ENCODE peak calls at places on chromosomes 13 and 19, in seven cellular contexts. L, H, P, G, Y, E and Z are unnamed samples.
A peak's percentile ranks its signal among the peaks of the same experiment; 100 is the strongest.

GRCh38 chr13:20760872-20761271 is 12.9 kb downstream of the EEF1AKMT1 start:
- DNase-seq in L (no peak), H (no peak), P (no peak), G (no peak), Y (no peak), E (no peak), Z (no peak)

GRCh38 chr13:30442854-30443379 is 20.6 kb downstream of the UBE2L5 start:
- DNase-seq in L (no peak), H (no peak), P (no peak), G (no peak), Y (peak; percentile 7), E (no peak), Z (no peak)

GRCh38 chr19:9847087-9847671 is 12.1 kb downstream of the PIN1 start:
- DNase-seq in L (peak; percentile 60), H (peak; percentile 56), P (peak; percentile 70), G (peak; percentile 87), Y (peak; percentile 90), E (peak; percentile 90), Z (peak; percentile 93)

GRCh38 chr19:42121666-42122069 is 10.6 kb downstream of the POU2F2 start:
- DNase-seq in L (no peak), H (no peak), P (no peak), G (peak; percentile 30), Y (no peak), E (peak; percentile 49), Z (peak; percentile 82)

GRCh38 chr19:5823579-5824281 is 15.8 kb downstream of the FUT6 start:
- DNase-seq in L (no peak), H (no peak), P (no peak), G (no peak), Y (no peak), E (no peak), Z (no peak)

GRCh38 chr19:45075215-45076028 is 856 bp downstream of the ZNF296 start:
- DNase-seq in L (no peak), H (peak; percentile 43), P (peak; percentile 80), G (peak; percentile 58), Y (no peak), E (no peak), Z (no peak)

GRCh38 chr13:109764474-109765292 is 21.7 kb downstream of the IRS2 start:
- DNase-seq in L (no peak), H (peak; percentile 24), P (no peak), G (peak; percentile 34), Y (no peak), E (no peak), Z (no peak)

GRCh38 chr19:8404391-8405151 is 8.5 kb upstream of the MARCHF2 start:
- DNase-seq in L (no peak), H (no peak), P (no peak), G (no peak), Y (no peak), E (no peak), Z (no peak)

GRCh38 chr13:97005631-97006262 is 11.5 kb upstream of the OXGR1 start:
- DNase-seq in L (no peak), H (no peak), P (no peak), G (peak; percentile 63), Y (no peak), E (peak; percentile 4), Z (peak; percentile 59)

GRCh38 chr13:98768522-98768921 is 16.1 kb upstream of the SLC15A1 start:
- DNase-seq in L (no peak), H (no peak), P (no peak), G (peak; percentile 8), Y (no peak), E (no peak), Z (no peak)

GRCh38 chr19:47124937-47125668 is 5.5 kb upstream of the SAE1 start:
- DNase-seq in L (no peak), H (peak; percentile 83), P (no peak), G (peak; percentile 83), Y (no peak), E (no peak), Z (peak; percentile 86)

GRCh38 chr19:15635016-15635805 is 5.5 kb upstream of the CYP4F3 start:
- DNase-seq in L (no peak), H (no peak), P (no peak), G (no peak), Y (peak; percentile 63), E (no peak), Z (no peak)

GRCh38 chr19:3784607-3785463 is 1.3 kb downstream of the MATK start:
- DNase-seq in L (no peak), H (peak; percentile 2), P (no peak), G (no peak), Y (no peak), E (no peak), Z (no peak)

GRCh38 chr19:37845932-37846331 is 60.5 kb downstream of the WDR87 start:
- DNase-seq in L (no peak), H (no peak), P (no peak), G (no peak), Y (no peak), E (no peak), Z (no peak)

GRCh38 chr19:12052057-12052570 is 647 bp downstream of the ZNF878 start:
- DNase-seq in L (no peak), H (no peak), P (no peak), G (no peak), Y (no peak), E (no peak), Z (no peak)

GRCh38 chr13:24459234-24459633 is 53.3 kb downstream of the PARP4 start:
- DNase-seq in L (peak; percentile 49), H (no peak), P (no peak), G (peak; percentile 71), Y (no peak), E (peak; percentile 75), Z (peak; percentile 85)

GRCh38 chr19:7391218-7391670 is 42.5 kb downstream of the ARHGEF18 start:
- DNase-seq in L (no peak), H (no peak), P (no peak), G (peak; percentile 81), Y (no peak), E (no peak), Z (peak; percentile 90)

GRCh38 chr19:32649751-32650150 is 25.2 kb downstream of the ANKRD27 start:
- DNase-seq in L (no peak), H (no peak), P (no peak), G (no peak), Y (no peak), E (no peak), Z (no peak)

GRCh38 chr19:36031308-36031707 is 1.4 kb downstream of the CLIP3 start:
- DNase-seq in L (no peak), H (no peak), P (no peak), G (no peak), Y (no peak), E (no peak), Z (no peak)

GRCh38 chr13:45490068-45490467 is 25.3 kb downstream of the COG3 start:
- DNase-seq in L (no peak), H (no peak), P (no peak), G (no peak), Y (no peak), E (no peak), Z (no peak)

GRCh38 chr13:92143766-92144165 is 745.3 kb downstream of the GPC5 start:
- DNase-seq in L (no peak), H (no peak), P (no peak), G (no peak), Y (no peak), E (no peak), Z (peak; percentile 8)

GRCh38 chr19:1239796-1240737 is 1.5 kb upstream of the ATP5F1D start:
- DNase-seq in L (peak; percentile 66), H (peak; percentile 97), P (peak; percentile 88), G (peak; percentile 94), Y (peak; percentile 97), E (peak; percentile 68), Z (peak; percentile 94)

GRCh38 chr19:4916292-4917082 is 7.2 kb downstream of the UHRF1 start:
- DNase-seq in L (no peak), H (no peak), P (no peak), G (no peak), Y (no peak), E (no peak), Z (no peak)

GRCh38 chr19:5036733-5037681 is 68.1 kb downstream of the KDM4B start:
- DNase-seq in L (no peak), H (no peak), P (no peak), G (peak; percentile 51), Y (peak; percentile 92), E (no peak), Z (peak; percentile 54)

GRCh38 chr13:50893211-50893852 is 16.3 kb upstream of the RNASEH2B start:
- DNase-seq in L (peak; percentile 45), H (no peak), P (no peak), G (peak; percentile 36), Y (no peak), E (no peak), Z (no peak)

GRCh38 chr19:12656899-12657571 is 9.5 kb downstream of the MAN2B1 start:
- DNase-seq in L (no peak), H (no peak), P (no peak), G (no peak), Y (no peak), E (no peak), Z (no peak)

GRCh38 chr19:38209671-38210457 is 14.2 kb downstream of the DPF1 start:
- DNase-seq in L (no peak), H (peak; percentile 87), P (peak; percentile 75), G (peak; percentile 66), Y (no peak), E (no peak), Z (peak; percentile 24)

DNA sequence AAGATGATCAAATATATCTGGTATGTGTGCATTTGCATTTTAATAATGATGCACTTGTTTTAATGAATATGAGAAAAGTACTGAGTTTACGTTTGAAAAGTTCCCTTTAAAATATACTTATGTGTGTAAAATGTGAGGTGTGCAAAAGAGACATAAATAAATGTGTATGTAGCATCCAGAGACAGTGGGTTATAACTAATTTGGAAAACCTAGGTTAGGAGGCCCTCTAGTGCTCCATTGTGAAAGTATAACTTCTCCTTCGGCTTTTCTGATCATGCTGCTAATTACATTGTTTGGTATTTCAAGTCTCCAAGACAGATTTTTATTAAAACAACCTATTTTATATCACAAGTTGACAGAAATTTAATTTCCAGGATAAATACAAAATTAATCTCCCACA is 30.1 kb downstream of the SCEL start:
- DNase-seq in L (peak; percentile 29), H (peak; percentile 39), P (no peak), G (peak; percentile 30), Y (no peak), E (no peak), Z (peak; percentile 61)
- TF ChIP-seq CTCF in L (peak; percentile 50), H (peak; percentile 65), P (no peak), G (peak; percentile 36), Y (peak; percentile 48), E (peak; percentile 54), Z (peak; percentile 60)

DNA sequence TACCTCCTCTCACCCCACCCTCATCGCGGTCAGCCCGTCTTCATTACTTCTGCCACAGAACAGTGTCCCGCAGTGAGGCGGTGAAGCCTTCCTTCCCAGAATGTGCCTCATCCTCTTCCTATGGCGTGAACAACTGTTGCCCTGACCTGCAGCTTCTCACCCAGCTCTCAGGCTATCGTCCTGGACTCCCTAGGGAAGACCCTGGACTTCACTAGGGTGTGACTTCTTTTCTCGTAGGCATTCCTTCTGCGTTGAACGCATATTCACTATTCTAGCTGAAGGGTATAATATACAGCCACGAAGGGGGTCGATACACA is 982 bp downstream of the ZNF865 start:
- DNase-seq in L (no peak), H (no peak), P (no peak), G (no peak), Y (no peak), E (no peak), Z (no peak)
- TF ChIP-seq CTCF in L (no peak), H (no peak), P (no peak), G (no peak), Y (no peak), E (no peak), Z (no peak)

GRCh38 chr19:29664753-29665214 is 477 bp upstream of the PLEKHF1 start:
- DNase-seq in L (no peak), H (no peak), P (no peak), G (no peak), Y (no peak), E (no peak), Z (no peak)
- TF ChIP-seq CTCF in L (no peak), H (no peak), P (no peak), G (no peak), Y (peak; percentile 5), E (no peak), Z (no peak)

GRCh38 chr13:27770809-27771208 is 21.5 kb upstream of the GSX1 start:
- DNase-seq in L (no peak), H (peak; percentile 56), P (no peak), G (peak; percentile 12), Y (no peak), E (no peak), Z (peak; percentile 23)
- TF ChIP-seq CTCF in L (peak; percentile 12), H (peak; percentile 63), P (no peak), G (peak; percentile 45), Y (peak; percentile 36), E (peak; percentile 39), Z (peak; percentile 51)